ENCODE peak calls at places on chromosomes 1 and 21, in eight cellular contexts. S is Daoy; H is aorta; D is NCI-H1092; B is amniotic stem cell; W is stimulated activated CD8-positive, alpha-beta memory T cell treated with anti-CD3 and anti-CD28 coated beads, Interleukin-7, amount 100 ng/mL, for 1 hour; C is stimulated activated CD4-positive, alpha-beta T cell treated with anti-CD3 and anti-CD28 coated beads, Interleukin-2, amount 100 ng/mL, for 48 hours; E is PC-9. Q is an unnamed sample.

GRCh38 chr1:240474133-240474614 is 137.8 kb downstream of the GREM2 start:
- DNase-seq in C (no peak), B (no peak), H (no peak), D (no peak), E (no peak), W (no peak), S (peak), Q (no peak)

GRCh38 chr1:228308628-228309547 is 97.7 kb downstream of the TRIM11 start:
- DNase-seq in D (no peak), B (no peak), W (no peak), E (no peak), C (no peak), S (no peak), H (peak), Q (no peak)

GRCh38 chr1:21622466-21623315 is 46.5 kb downstream of the RAP1GAP start:
- DNase-seq in E (peak), D (no peak), H (no peak), B (no peak), S (peak), C (peak), W (no peak), Q (no peak)

GRCh38 chr1:143735764-143736461 is 235.9 kb downstream of the FAM72C start:
- DNase-seq in E (no peak), B (no peak), S (peak), H (no peak), C (no peak), D (no peak), W (no peak), Q (no peak)

GRCh38 chr1:2859219-2859880 is 57.9 kb upstream of the TTC34 start:
- DNase-seq in S (no peak), D (no peak), B (no peak), H (no peak), W (no peak), C (no peak), E (no peak), Q (no peak)

GRCh38 chr1:44423706-44424546 is 18.9 kb downstream of the RNF220 start:
- DNase-seq in C (no peak), H (peak), W (no peak), E (peak), S (peak), D (no peak), B (no peak), Q (no peak)

GRCh38 chr21:45421846-45422775 is 17.1 kb downstream of the COL18A1 start:
- DNase-seq in S (no peak), H (peak), D (no peak), W (no peak), B (no peak), C (no peak), E (no peak), Q (no peak)

GRCh38 chr1:12128120-12128519 is 38.7 kb upstream of the TNFRSF1B start:
- DNase-seq in H (no peak), D (no peak), W (no peak), B (no peak), S (no peak), E (no peak), C (no peak), Q (no peak)

GRCh38 chr1:6948861-6949260 is 163.6 kb downstream of the CAMTA1 start:
- DNase-seq in H (no peak), S (no peak), C (no peak), B (no peak), W (no peak), D (no peak), E (no peak), Q (no peak)